ENCODE peak calls at places on chromosomes 1 and 21, in four cellular contexts. C is heart right ventricle, X is neuronal stem cell, S is OCI-LY7. M is an unnamed sample. For H3K4me1, the result is how much of the 10 kb centered on the place peaks cover.

GRCh38 chr1:213979751-213980605 is 7.8 kb upstream of the PROX1 start:
- DNase-seq in C (no peak), X (peak), S (no peak), M (no peak)

GRCh38 chr1:57867001-57867400 is 443.1 kb upstream of the DAB1 start:
- DNase-seq in C (no peak), X (no peak), S (no peak), M (no peak)

GRCh38 chr1:45974541-45975269 is 157.7 kb downstream of the PIK3R3 start:
- DNase-seq in C (no peak), X (no peak), S (no peak), M (no peak)

GRCh38 chr1:10694274-10694632 is 102.2 kb downstream of the CASZ1 start:
- DNase-seq in C (no peak), X (no peak), S (peak), M (no peak)

GRCh38 chr21:15992171-15992570 is 262.4 kb downstream of the USP25 start:
- DNase-seq in C (no peak), X (no peak), S (no peak), M (no peak)

GRCh38 chr1:112706505-112707216 is at the start of gene RHOC:
- DNase-seq in C (peak), X (peak), S (peak), M (no peak)

GRCh38 chr1:204600203-204600602 is 84.0 kb downstream of the MDM4 start:
- DNase-seq in C (no peak), X (no peak), S (no peak), M (no peak)

GRCh38 chr1:214842856-214843255 is 239.7 kb upstream of the KCNK2 start:
- DNase-seq in C (no peak), X (no peak), S (no peak), M (no peak)

GRCh38 chr1:244173765-244174164 is 122.7 kb downstream of the ZBTB18 start:
- DNase-seq in C (no peak), X (no peak), S (no peak), M (no peak)

GRCh38 chr1:200628223-200628868 is 7.8 kb upstream of the KIF14 start:
- DNase-seq in C (no peak), X (no peak), S (peak), M (no peak)

GRCh38 chr21:39010629-39011404 is 172.4 kb downstream of the PSMG1 start:
- DNase-seq in C (no peak), X (no peak), S (no peak), M (no peak)

GRCh38 chr21:39011911-39012310 is 171.3 kb downstream of the PSMG1 start:
- DNase-seq in C (no peak), X (no peak), S (no peak), M (no peak)

GRCh38 chr21:39012314-39013230 is 170.7 kb downstream of the PSMG1 start:
- DNase-seq in C (no peak), X (no peak), S (no peak), M (no peak)

GRCh38 chr21:39016740-39017315 is 166.4 kb downstream of the PSMG1 start:
- DNase-seq in C (no peak), X (no peak), S (peak), M (no peak)

GRCh38 chr21:39014751-39015150 is 168.5 kb downstream of the PSMG1 start:
- DNase-seq in C (no peak), X (no peak), S (no peak), M (no peak)
- H3K4me1 ChIP-seq in C (under half), X (under half), S (under half), M (under half)

GRCh38 chr1:209674957-209675566 is at the start of gene G0S2:
- DNase-seq in C (peak), X (peak), S (no peak), M (peak)
- H3K4me1 ChIP-seq in C (under half), X (under half), S (under half), M (under half)

GRCh38 chr1:240278082-240278481 is 186.4 kb downstream of the FMN2 start:
- DNase-seq in C (no peak), X (no peak), S (no peak), M (no peak)
- H3K4me1 ChIP-seq in C (under half), X (under half), S (under half), M (under half)

DNA sequence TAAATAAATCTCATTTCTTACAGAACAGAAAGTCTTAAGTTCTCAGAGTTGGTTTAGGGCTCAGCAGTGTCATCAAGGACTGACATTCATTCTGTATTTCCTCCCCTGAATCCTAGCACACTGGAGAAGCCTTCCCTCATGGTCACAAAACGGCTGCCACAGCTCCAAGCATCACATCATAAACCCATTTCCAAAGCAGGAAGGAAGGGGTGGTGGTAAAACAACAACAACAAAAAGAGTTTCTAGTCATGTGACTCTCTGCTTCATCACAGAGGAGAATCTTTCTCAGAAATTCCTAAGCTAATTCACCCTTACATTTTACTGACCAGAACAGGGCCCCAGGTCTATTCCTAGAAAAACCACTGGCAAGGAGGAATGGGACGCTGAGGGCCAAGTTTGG is 210.3 kb downstream of the KAZN start:
- DNase-seq in C (no peak), X (no peak), S (no peak), M (no peak)
- H3K4me1 ChIP-seq in C (under half), X (under half), S (under half), M (under half)

DNA sequence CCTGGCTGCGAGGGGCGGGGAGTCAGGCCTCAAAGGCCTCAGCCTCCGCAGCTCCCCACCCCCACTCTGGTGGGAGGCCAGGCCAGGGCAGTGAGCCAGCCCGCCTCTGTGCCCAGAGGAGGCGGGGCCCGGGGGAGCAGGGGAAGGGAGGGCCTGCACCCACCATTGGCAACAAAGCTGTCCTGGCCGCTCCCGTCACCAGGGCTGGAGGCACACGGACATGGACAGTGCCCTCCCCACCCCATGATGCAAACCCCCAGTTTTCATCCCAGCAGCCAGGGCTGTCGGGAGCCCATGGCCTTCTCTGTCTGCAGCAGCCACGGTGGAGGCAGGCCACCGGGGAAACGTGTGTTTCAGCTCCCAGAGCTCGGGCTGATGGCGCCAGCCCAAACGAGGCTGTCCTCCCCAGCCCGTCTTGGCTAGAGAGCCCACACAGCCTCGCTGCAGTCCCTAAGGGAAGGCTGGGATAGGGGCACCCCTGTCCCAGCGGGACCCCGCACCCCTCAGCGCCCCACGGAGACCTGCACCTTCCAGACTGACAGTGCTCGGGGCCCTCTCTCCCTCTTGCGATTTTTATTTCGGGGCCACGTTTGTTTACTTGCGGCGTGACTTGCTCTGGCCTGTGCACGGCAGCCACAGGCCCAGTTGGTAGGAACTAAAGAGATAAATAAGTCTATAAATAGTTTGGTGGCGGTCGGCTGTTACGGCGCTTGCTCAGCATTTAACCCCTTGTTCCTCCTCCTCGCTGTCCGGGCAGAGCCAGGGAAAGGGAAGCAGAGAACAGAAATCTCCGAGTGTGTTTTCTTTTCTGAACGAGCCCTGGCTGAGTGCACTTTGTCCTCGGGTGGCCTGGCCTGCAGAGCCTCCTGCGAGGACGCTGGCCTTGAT is 101.8 kb downstream of the PRDM16 start:
- DNase-seq in C (peak), X (peak), S (no peak), M (no peak)
- H3K4me1 ChIP-seq in C (half or more), X (under half), S (under half), M (under half)

DNA sequence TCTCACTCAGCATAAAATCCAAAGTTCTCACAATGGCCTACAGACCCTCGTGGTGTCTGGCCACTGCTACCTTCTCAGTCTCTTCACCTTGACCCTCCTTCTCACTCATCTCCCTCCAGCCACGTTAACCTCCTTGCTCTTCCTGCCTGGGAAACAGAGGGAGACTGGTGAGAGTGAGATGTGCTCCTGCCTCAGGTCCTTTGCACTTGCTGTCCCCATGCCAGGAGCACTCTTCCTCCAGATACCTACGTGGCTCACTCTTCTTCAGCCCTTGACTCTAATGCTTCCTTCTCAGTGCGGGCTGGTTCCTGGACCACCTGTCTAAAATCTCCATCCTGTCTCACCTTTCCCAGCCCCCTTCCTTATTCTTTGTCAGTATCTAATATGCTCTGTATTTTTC is 24.7 kb downstream of the TRIM62 start:
- DNase-seq in C (no peak), X (no peak), S (no peak), M (no peak)
- H3K4me1 ChIP-seq in C (half or more), X (under half), S (under half), M (under half)

DNA sequence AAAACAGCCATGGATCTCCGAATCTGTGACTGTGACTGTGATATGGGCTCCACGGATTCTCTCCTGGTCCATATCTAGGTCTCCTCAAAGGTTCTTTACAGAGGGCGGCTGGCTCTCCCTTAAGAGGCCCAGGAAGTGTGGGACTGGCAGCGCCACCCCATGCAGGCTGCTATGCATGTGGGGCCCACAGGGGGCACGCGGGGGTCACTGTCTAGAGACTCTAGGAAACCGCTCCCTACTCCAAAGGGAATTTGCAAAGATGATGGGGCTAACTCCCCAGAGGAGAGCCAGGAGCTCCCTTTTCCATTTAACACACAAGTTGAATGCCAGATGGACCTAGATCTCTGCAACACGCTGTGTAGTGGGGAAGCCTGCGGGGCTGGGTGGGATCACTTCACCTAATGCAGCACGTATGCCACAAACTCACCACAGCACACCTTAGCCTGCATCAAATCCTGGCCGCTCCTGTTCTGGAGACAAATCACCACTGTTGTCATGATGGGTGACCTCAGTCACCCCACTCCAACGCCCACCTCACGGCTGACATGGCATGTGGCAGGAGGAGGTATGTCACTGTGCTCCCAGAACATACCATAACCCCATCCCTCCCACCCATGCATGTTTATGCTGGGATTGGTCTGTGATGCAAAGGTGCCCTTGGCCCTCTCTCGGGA is 61.7 kb downstream of the SLC45A1 start:
- DNase-seq in C (no peak), X (no peak), S (no peak), M (no peak)
- H3K4me1 ChIP-seq in C (half or more), X (under half), S (under half), M (under half)

GRCh38 chr1:154416496-154417337 is 11.6 kb downstream of the IL6R start:
- DNase-seq in C (no peak), X (no peak), S (no peak), M (no peak)
- H3K4me1 ChIP-seq in C (half or more), X (under half), S (under half), M (under half)

DNA sequence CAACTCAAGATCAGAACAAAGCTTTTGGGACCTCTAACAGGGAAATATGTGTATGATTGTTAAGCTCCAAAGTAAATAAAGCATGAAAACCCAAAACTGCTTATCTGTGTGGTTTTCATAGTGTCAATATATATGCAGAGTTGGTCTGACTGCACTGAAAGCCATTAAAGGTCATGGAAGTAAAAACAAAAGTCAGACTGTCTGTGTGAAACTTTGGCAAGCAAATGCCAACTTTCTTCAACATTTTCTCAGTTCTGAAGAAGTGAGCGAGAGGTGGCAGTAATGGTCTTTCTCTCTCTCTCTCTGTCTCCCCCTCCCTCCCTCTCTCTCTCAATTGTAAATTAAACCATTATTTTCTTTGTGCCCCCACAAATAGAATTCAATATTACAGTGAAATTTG is 100.1 kb upstream of the S1PR1 start:
- DNase-seq in C (no peak), X (no peak), S (peak), M (no peak)
- H3K4me1 ChIP-seq in C (under half), X (under half), S (under half), M (under half)